ENCODE peak calls at places on chromosomes 4 and X, in nine cellular contexts. H, S, A, R, X, W, P, F and O are unnamed samples.

GRCh38 chr4:177108708-177109107 is 201.0 kb upstream of the NEIL3 start:
- DNase-seq in H (no peak), S (no peak), A (no peak), R (no peak), X (no peak), W (no peak), P (no peak), F (no peak), O (no peak)

GRCh38 chr4:53476232-53477037 is 99.0 kb downstream of the FIP1L1 start:
- DNase-seq in H (no peak), S (no peak), A (no peak), R (no peak), X (no peak), W (no peak), P (no peak), F (no peak), O (no peak)

GRCh38 chr4:14445882-14446281 is 556.4 kb upstream of the CPEB2 start:
- DNase-seq in H (no peak), S (no peak), A (no peak), R (peak; percentile 0), X (no peak), W (no peak), P (no peak), F (no peak), O (no peak)

GRCh38 chr4:123649644-123650356 is 253.2 kb downstream of the SPRY1 start:
- DNase-seq in H (no peak), S (no peak), A (no peak), R (peak; percentile 83), X (no peak), W (peak; percentile 50), P (no peak), F (peak; percentile 64), O (no peak)

GRCh38 chr4:26753642-26754041 is 107.0 kb upstream of the STIM2 start:
- DNase-seq in H (no peak), S (no peak), A (no peak), R (peak; percentile 81), X (no peak), W (no peak), P (no peak), F (no peak), O (no peak)

GRCh38 chrX:23031600-23031999 is 31.8 kb downstream of the DDX53 start:
- DNase-seq in H (no peak), S (no peak), A (no peak), R (no peak), X (no peak), W (no peak), P (no peak), F (no peak), O (no peak)

GRCh38 chrX:39261446-39262147 is 460.3 kb downstream of the MID1IP1 start:
- DNase-seq in H (no peak), S (no peak), A (no peak), R (peak; percentile 34), X (peak; percentile 12), W (peak; percentile 34), P (no peak), F (no peak), O (no peak)

GRCh38 chr4:89684536-89684935 is 152.4 kb downstream of the SNCA start:
- DNase-seq in H (no peak), S (no peak), A (no peak), R (no peak), X (no peak), W (no peak), P (no peak), F (no peak), O (no peak)

GRCh38 chr4:34046580-34046979 is 2197.7 kb downstream of the ARAP2 start:
- DNase-seq in H (no peak), S (no peak), A (no peak), R (no peak), X (no peak), W (peak; percentile 0), P (no peak), F (no peak), O (no peak)

GRCh38 chrX:5916945-5917344 is 311.7 kb downstream of the NLGN4X start:
- DNase-seq in H (no peak), S (no peak), A (no peak), R (no peak), X (no peak), W (no peak), P (no peak), F (no peak), O (no peak)

GRCh38 chr4:164550989-164551712 is 202.8 kb upstream of the SMIM31 start:
- DNase-seq in H (no peak), S (no peak), A (no peak), R (no peak), X (no peak), W (no peak), P (no peak), F (no peak), O (no peak)

GRCh38 chrX:69614896-69615295 is 1.0 kb upstream of the EDA start:
- DNase-seq in H (no peak), S (no peak), A (no peak), R (peak; percentile 56), X (no peak), W (no peak), P (no peak), F (no peak), O (no peak)

GRCh38 chr4:21948347-21949072 is at the start of gene KCNIP4:
- DNase-seq in H (no peak), S (no peak), A (no peak), R (no peak), X (peak; percentile 62), W (no peak), P (peak; percentile 69), F (no peak), O (peak; percentile 4)

GRCh38 chrX:149539283-149540132 is 1.3 kb upstream of the EOLA1 start:
- DNase-seq in H (peak; percentile 77), S (peak; percentile 35), A (peak; percentile 84), R (peak; percentile 95), X (peak; percentile 67), W (peak; percentile 89), P (peak; percentile 96), F (peak; percentile 92), O (peak; percentile 50)

GRCh38 chr4:56296449-56296990 is 90.8 kb downstream of the AASDH start:
- DNase-seq in H (no peak), S (no peak), A (no peak), R (no peak), X (no peak), W (no peak), P (no peak), F (no peak), O (no peak)

GRCh38 chr4:2928242-2929155 is 34.7 kb downstream of the NOP14 start:
- DNase-seq in H (no peak), S (no peak), A (no peak), R (no peak), X (no peak), W (no peak), P (peak; percentile 66), F (no peak), O (no peak)

GRCh38 chr4:69095301-69095731 is 958 bp upstream of the UGT2B7 start:
- DNase-seq in H (no peak), S (no peak), A (no peak), R (no peak), X (no peak), W (no peak), P (no peak), F (no peak), O (no peak)

GRCh38 chr4:121462660-121463261 is 81.9 kb upstream of the QRFPR start:
- DNase-seq in H (no peak), S (no peak), A (no peak), R (peak; percentile 11), X (peak; percentile 51), W (peak; percentile 58), P (no peak), F (peak; percentile 62), O (no peak)

GRCh38 chr4:11724731-11725130 is 296.0 kb upstream of the HS3ST1 start:
- DNase-seq in H (no peak), S (no peak), A (no peak), R (no peak), X (no peak), W (no peak), P (no peak), F (no peak), O (no peak)

GRCh38 chr4:161642708-161643107 is 521.1 kb downstream of the FSTL5 start:
- DNase-seq in H (no peak), S (no peak), A (no peak), R (peak; percentile 6), X (no peak), W (no peak), P (no peak), F (no peak), O (no peak)

GRCh38 chr4:189502841-189503240 is 437.8 kb upstream of the FRG1 start:
- DNase-seq in H (no peak), S (no peak), A (no peak), R (no peak), X (no peak), W (no peak), P (no peak), F (no peak), O (no peak)

GRCh38 chr4:212438-213174 is 88.3 kb downstream of the ZNF718 start:
- DNase-seq in H (peak; percentile 17), S (no peak), A (no peak), R (no peak), X (peak; percentile 82), W (no peak), P (peak; percentile 77), F (peak; percentile 78), O (peak; percentile 70)

GRCh38 chr4:24808955-24809354 is 13.6 kb downstream of the SOD3 start:
- DNase-seq in H (no peak), S (no peak), A (no peak), R (no peak), X (no peak), W (no peak), P (no peak), F (no peak), O (no peak)

GRCh38 chr4:146342600-146343192 is 128.4 kb downstream of the REELD1 start:
- DNase-seq in H (no peak), S (no peak), A (no peak), R (peak; percentile 6), X (peak; percentile 11), W (peak; percentile 19), P (no peak), F (no peak), O (no peak)

GRCh38 chr4:101337688-101338087 is 9.6 kb downstream of the PPP3CA start:
- DNase-seq in H (no peak), S (no peak), A (no peak), R (no peak), X (no peak), W (no peak), P (no peak), F (no peak), O (no peak)

GRCh38 chr4:15234585-15235126 is 193.2 kb upstream of the C1QTNF7 start:
- DNase-seq in H (no peak), S (no peak), A (no peak), R (no peak), X (no peak), W (no peak), P (no peak), F (no peak), O (no peak)

GRCh38 chr4:164204434-164204833 is 549.5 kb upstream of the SMIM31 start:
- DNase-seq in H (no peak), S (no peak), A (no peak), R (no peak), X (no peak), W (peak; percentile 10), P (no peak), F (no peak), O (no peak)

GRCh38 chrX:6793000-6793399 is 258.1 kb upstream of the VCX3A start:
- DNase-seq in H (no peak), S (no peak), A (no peak), R (no peak), X (no peak), W (no peak), P (no peak), F (no peak), O (no peak)

GRCh38 chr4:153573881-153574807 is 108.0 kb downstream of the TMEM131L start:
- DNase-seq in H (peak; percentile 6), S (no peak), A (peak; percentile 38), R (peak; percentile 58), X (peak; percentile 18), W (peak; percentile 42), P (peak; percentile 83), F (peak; percentile 52), O (peak; percentile 7)

GRCh38 chrX:107579956-107580355 is 48.4 kb upstream of the PRPS1 start:
- DNase-seq in H (no peak), S (no peak), A (no peak), R (no peak), X (no peak), W (no peak), P (no peak), F (no peak), O (no peak)

GRCh38 chr4:184450743-184451142 is 23.6 kb downstream of the IRF2 start:
- DNase-seq in H (no peak), S (no peak), A (no peak), R (no peak), X (no peak), W (no peak), P (no peak), F (no peak), O (no peak)